ENCODE peak calls at places on chromosome X, in nine cellular contexts. N is epithelial cell of esophagus, T is NB4, U is activated gamma-delta T cell, R is iris pigment epithelial cell, L is NCI-H1092 treated with DMSO at 0.1 percent for 48 hours, A is omental fat pad, Z is pancreas, W is left ventricle myocardium inferior. C is an unnamed sample.
A peak's percentile ranks its signal among the peaks of the same experiment; 100 is the strongest.

GRCh38 chrX:13936804-13937203 is 92.9 kb downstream of the GEMIN8 start:
- DNase-seq in N (no peak), T (no peak), U (no peak), R (no peak), L (no peak), A (no peak), Z (no peak), W (no peak), C (no peak)

GRCh38 chrX:9396930-9397329 is 67.9 kb upstream of the TBL1X start:
- DNase-seq in N (no peak), T (no peak), U (no peak), R (peak; percentile 25), L (no peak), A (no peak), Z (no peak), W (no peak), C (no peak)

GRCh38 chrX:41858161-41858775 is 65.1 kb downstream of the CASK start:
- DNase-seq in N (no peak), T (no peak), U (no peak), R (no peak), L (no peak), A (no peak), Z (no peak), W (no peak), C (no peak)

GRCh38 chrX:9416562-9417319 is 48.1 kb upstream of the TBL1X start:
- DNase-seq in N (peak; percentile 50), T (no peak), U (no peak), R (peak; percentile 65), L (no peak), A (no peak), Z (no peak), W (no peak), C (peak; percentile 2)

GRCh38 chrX:24294619-24295018 is 19.2 kb downstream of the SUPT20HL2 start:
- DNase-seq in N (no peak), T (peak; percentile 55), U (no peak), R (peak; percentile 29), L (peak; percentile 29), A (no peak), Z (no peak), W (no peak), C (no peak)

GRCh38 chrX:77493677-77494553 is 46.7 kb downstream of the FGF16 start:
- DNase-seq in N (peak; percentile 49), T (peak; percentile 7), U (no peak), R (peak; percentile 88), L (no peak), A (no peak), Z (no peak), W (no peak), C (no peak)

GRCh38 chrX:76971393-76972376 is 475.5 kb upstream of the FGF16 start:
- DNase-seq in N (no peak), T (no peak), U (no peak), R (no peak), L (no peak), A (no peak), Z (no peak), W (no peak), C (no peak)

GRCh38 chrX:22090181-22090580 is 58.1 kb downstream of the PHEX start:
- DNase-seq in N (no peak), T (no peak), U (no peak), R (peak; percentile 83), L (no peak), A (no peak), Z (no peak), W (no peak), C (no peak)

GRCh38 chrX:155983326-155983725 is 14.2 kb upstream of the IL9R start:
- DNase-seq in N (no peak), T (no peak), U (no peak), R (no peak), L (no peak), A (no peak), Z (no peak), W (no peak), C (no peak)

GRCh38 chrX:11351375-11352295 is 58.4 kb downstream of the AMELX start:
- DNase-seq in N (no peak), T (no peak), U (no peak), R (peak; percentile 84), L (no peak), A (no peak), Z (no peak), W (peak; percentile 63), C (no peak)

GRCh38 chrX:29113221-29113620 is 526.0 kb downstream of the IL1RAPL1 start:
- DNase-seq in N (no peak), T (no peak), U (no peak), R (no peak), L (no peak), A (no peak), Z (no peak), W (no peak), C (no peak)

GRCh38 chrX:15497865-15498264 is 2.7 kb upstream of the BMX start:
- DNase-seq in N (peak; percentile 55), T (peak; percentile 68), U (no peak), R (peak; percentile 36), L (peak; percentile 68), A (no peak), Z (peak; percentile 9), W (peak; percentile 16), C (peak; percentile 9)

GRCh38 chrX:67544871-67545771 is 1.3 kb downstream of the AR start:
- DNase-seq in N (no peak), T (peak; percentile 11), U (no peak), R (peak; percentile 49), L (no peak), A (no peak), Z (no peak), W (peak; percentile 16), C (no peak)

GRCh38 chrX:104136241-104137019 is 20.4 kb downstream of the SLC25A53 start:
- DNase-seq in N (peak; percentile 79), T (peak; percentile 76), U (no peak), R (peak; percentile 91), L (peak; percentile 89), A (peak; percentile 25), Z (peak; percentile 66), W (peak; percentile 15), C (peak; percentile 43)

GRCh38 chrX:25869761-25870160 is 268.4 kb upstream of the MAGEB18 start:
- DNase-seq in N (peak; percentile 43), T (no peak), U (no peak), R (no peak), L (no peak), A (no peak), Z (no peak), W (no peak), C (no peak)

GRCh38 chrX:66579219-66579618 is 59.7 kb downstream of the EDA2R start:
- DNase-seq in N (no peak), T (no peak), U (no peak), R (no peak), L (no peak), A (no peak), Z (no peak), W (no peak), C (no peak)

GRCh38 chrX:45596190-45596808 is 395.6 kb upstream of the DIPK2B start:
- DNase-seq in N (no peak), T (no peak), U (no peak), R (peak; percentile 24), L (no peak), A (no peak), Z (no peak), W (no peak), C (no peak)

GRCh38 chrX:104288961-104289360 is 34.2 kb upstream of the ESX1 start:
- DNase-seq in N (no peak), T (no peak), U (no peak), R (no peak), L (no peak), A (no peak), Z (no peak), W (no peak), C (no peak)

GRCh38 chrX:63855896-63856295 is 70.9 kb upstream of the ARHGEF9 start:
- DNase-seq in N (peak; percentile 13), T (no peak), U (no peak), R (peak; percentile 15), L (no peak), A (no peak), Z (no peak), W (no peak), C (no peak)

GRCh38 chrX:50483283-50483682 is 12.7 kb upstream of the DGKK start:
- DNase-seq in N (no peak), T (peak; percentile 40), U (no peak), R (no peak), L (no peak), A (no peak), Z (no peak), W (no peak), C (peak; percentile 17)

GRCh38 chrX:12319012-12319519 is 180.8 kb downstream of the FRMPD4 start:
- DNase-seq in N (no peak), T (no peak), U (no peak), R (no peak), L (peak; percentile 11), A (no peak), Z (no peak), W (no peak), C (no peak)

GRCh38 chrX:139930923-139931645 is 1.8 kb downstream of the ATP11C start:
- DNase-seq in N (peak; percentile 8), T (peak; percentile 51), U (peak; percentile 1), R (peak; percentile 23), L (peak; percentile 6), A (no peak), Z (no peak), W (peak; percentile 12), C (peak; percentile 10)

GRCh38 chrX:56793533-56794320 is 64.7 kb downstream of the NBDY start:
- DNase-seq in N (no peak), T (no peak), U (no peak), R (peak; percentile 31), L (no peak), A (no peak), Z (no peak), W (no peak), C (no peak)

GRCh38 chrX:113644426-113644825 is 803.8 kb upstream of the AMOT start:
- DNase-seq in N (peak; percentile 41), T (no peak), U (no peak), R (no peak), L (no peak), A (no peak), Z (no peak), W (no peak), C (no peak)